ENCODE peak calls at places on chromosome 16, in ten cellular contexts. V is upper lobe of right lung; H is right lobe of liver; L is CD4-positive, alpha-beta T cell; O is cardiac muscle cell; K is stomach; N is dorsolateral prefrontal cortex; X is fibroblast of lung; D is AG04450; J is caudate nucleus. U is an unnamed sample.

GRCh38 chr16:49543315-49543946 is 169.8 kb downstream of the C16orf78 start:
- DNase-seq in V (no peak), H (no peak), L (no peak), O (no peak), K (no peak), N (no peak), X (no peak), D (no peak), J (no peak), U (no peak)

GRCh38 chr16:83952940-83953795 is at the start of gene OSGIN1:
- DNase-seq in V (peak; percentile 96), H (peak; percentile 96), L (peak; percentile 42), O (peak; percentile 96), K (peak; percentile 96), N (peak; percentile 83), X (peak; percentile 96), D (peak; percentile 83), J (peak; percentile 64), U (peak; percentile 95)

GRCh38 chr16:78395035-78395434 is 295.6 kb downstream of the WWOX start:
- DNase-seq in V (no peak), H (no peak), L (no peak), O (no peak), K (no peak), N (no peak), X (no peak), D (no peak), J (no peak), U (no peak)

GRCh38 chr16:86573215-86573614 is 5.1 kb upstream of the FOXL1 start:
- DNase-seq in V (no peak), H (no peak), L (no peak), O (no peak), K (no peak), N (no peak), X (no peak), D (no peak), J (no peak), U (no peak)

GRCh38 chr16:58020628-58021521 is 4.7 kb upstream of the MMP15 start:
- DNase-seq in V (peak; percentile 70), H (peak; percentile 61), L (peak; percentile 63), O (peak; percentile 59), K (peak; percentile 74), N (peak; percentile 78), X (peak; percentile 62), D (no peak), J (peak; percentile 48), U (peak; percentile 63)

GRCh38 chr16:31301708-31302400 is 42.1 kb downstream of the ITGAM start:
- DNase-seq in V (no peak), H (no peak), L (no peak), O (peak; percentile 73), K (no peak), N (no peak), X (peak; percentile 6), D (no peak), J (no peak), U (peak; percentile 7)

GRCh38 chr16:71629617-71630016 is 3.6 kb downstream of the MARVELD3 start:
- DNase-seq in V (no peak), H (no peak), L (no peak), O (no peak), K (no peak), N (no peak), X (no peak), D (no peak), J (no peak), U (peak; percentile 54)

GRCh38 chr16:68707341-68708152 is 29.5 kb upstream of the CDH1 start:
- DNase-seq in V (peak; percentile 85), H (no peak), L (no peak), O (peak; percentile 52), K (peak; percentile 86), N (no peak), X (peak; percentile 12), D (no peak), J (no peak), U (peak; percentile 86)

GRCh38 chr16:55283776-55284717 is 40.0 kb upstream of the IRX6 start:
- DNase-seq in V (no peak), H (no peak), L (no peak), O (no peak), K (no peak), N (no peak), X (no peak), D (no peak), J (no peak), U (no peak)

GRCh38 chr16:55274391-55274790 is 49.6 kb upstream of the IRX6 start:
- DNase-seq in V (no peak), H (no peak), L (no peak), O (no peak), K (no peak), N (no peak), X (no peak), D (no peak), J (no peak), U (no peak)

GRCh38 chr16:2154533-2155090 is 970 bp upstream of the TRAF7 start:
- DNase-seq in V (no peak), H (peak; percentile 51), L (peak; percentile 24), O (no peak), K (no peak), N (no peak), X (peak; percentile 31), D (no peak), J (no peak), U (no peak)

GRCh38 chr16:73125860-73126259 is 77.9 kb upstream of the ZFHX3 start:
- DNase-seq in V (no peak), H (no peak), L (no peak), O (peak; percentile 90), K (no peak), N (no peak), X (peak; percentile 86), D (peak; percentile 11), J (no peak), U (no peak)

GRCh38 chr16:77807071-77807470 is 18.7 kb downstream of the VAT1L start:
- DNase-seq in V (no peak), H (no peak), L (no peak), O (no peak), K (no peak), N (no peak), X (no peak), D (no peak), J (no peak), U (no peak)

GRCh38 chr16:83200005-83200779 is 573.4 kb downstream of the CDH13 start:
- DNase-seq in V (no peak), H (no peak), L (no peak), O (peak; percentile 8), K (no peak), N (peak; percentile 55), X (no peak), D (no peak), J (peak; percentile 18), U (no peak)

GRCh38 chr16:30369091-30369937 is 980 bp downstream of the TBC1D10B start:
- DNase-seq in V (no peak), H (no peak), L (peak; percentile 15), O (no peak), K (no peak), N (no peak), X (no peak), D (no peak), J (no peak), U (peak; percentile 45)

GRCh38 chr16:3945751-3946603 is 65.5 kb upstream of the CREBBP start:
- DNase-seq in V (peak; percentile 77), H (no peak), L (no peak), O (peak; percentile 99), K (peak; percentile 60), N (peak; percentile 7), X (peak; percentile 97), D (peak; percentile 98), J (no peak), U (peak; percentile 35)

DNA sequence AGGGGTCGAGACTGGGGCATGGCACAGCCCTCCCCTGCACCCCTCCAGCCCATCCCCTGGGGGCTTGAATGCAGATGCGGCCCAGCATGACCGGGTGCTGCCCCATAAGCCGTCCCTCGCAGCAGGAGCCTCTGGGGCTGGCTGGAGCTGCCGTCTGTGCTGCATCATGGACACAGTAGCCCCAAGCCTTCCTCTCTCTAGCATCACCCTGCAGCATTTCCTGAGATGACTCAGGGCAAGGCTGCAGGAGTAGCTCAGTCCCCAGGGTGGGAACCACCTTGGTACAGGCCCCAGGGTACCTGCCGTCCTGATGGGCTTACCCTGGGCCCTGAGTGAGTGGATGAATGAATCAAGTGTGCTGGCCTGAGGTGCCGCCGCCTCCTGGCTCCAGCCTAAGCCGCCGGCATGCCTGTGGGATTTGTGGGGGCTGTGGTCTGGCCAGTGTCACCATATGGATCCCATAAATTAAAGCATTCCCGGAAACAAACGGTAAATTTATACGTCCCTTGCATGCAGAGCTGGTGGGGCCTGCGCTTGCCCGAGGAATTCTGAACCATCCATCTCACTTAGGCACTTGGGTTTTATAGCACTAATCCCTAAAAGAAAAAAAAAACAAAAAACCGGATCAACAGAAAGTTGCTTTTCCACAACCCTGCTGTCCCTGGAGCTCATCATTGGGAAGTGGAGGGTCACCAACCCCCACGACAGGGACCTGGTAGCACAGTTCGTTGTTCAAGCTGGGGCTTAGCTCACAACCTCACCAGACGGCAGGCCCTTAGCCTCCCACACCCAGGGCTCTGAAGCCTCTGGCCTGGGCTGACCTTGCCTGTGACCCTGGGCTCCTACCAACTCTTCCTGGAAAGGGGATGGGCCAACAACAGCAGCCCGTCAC is 242.6 kb upstream of the CIBAR2 start:
- DNase-seq in V (peak; percentile 61), H (peak; percentile 87), L (no peak), O (peak; percentile 26), K (no peak), N (no peak), X (peak; percentile 87), D (peak; percentile 84), J (no peak), U (no peak)
- H3K27ac ChIP-seq in V (peak overlapping the region; percentile 73), H (peak overlapping the region; percentile 6), L (no peak overlapping the region), O (peak overlapping the region; percentile 35), K (peak overlapping the region; percentile 64), N (no peak overlapping the region), X (no peak overlapping the region), D (peak overlapping the region; percentile 77), J (no peak overlapping the region), U (no peak overlapping the region)

GRCh38 chr16:10981697-10982216 is 37.4 kb downstream of the CLEC16A start:
- DNase-seq in V (no peak), H (no peak), L (peak; percentile 29), O (no peak), K (no peak), N (no peak), X (peak; percentile 42), D (no peak), J (no peak), U (no peak)
- H3K27ac ChIP-seq in V (no peak overlapping the region), H (no peak overlapping the region), L (no peak overlapping the region), O (no peak overlapping the region), K (no peak overlapping the region), N (no peak overlapping the region), X (no peak overlapping the region), D (no peak overlapping the region), J (no peak overlapping the region), U (no peak overlapping the region)

DNA sequence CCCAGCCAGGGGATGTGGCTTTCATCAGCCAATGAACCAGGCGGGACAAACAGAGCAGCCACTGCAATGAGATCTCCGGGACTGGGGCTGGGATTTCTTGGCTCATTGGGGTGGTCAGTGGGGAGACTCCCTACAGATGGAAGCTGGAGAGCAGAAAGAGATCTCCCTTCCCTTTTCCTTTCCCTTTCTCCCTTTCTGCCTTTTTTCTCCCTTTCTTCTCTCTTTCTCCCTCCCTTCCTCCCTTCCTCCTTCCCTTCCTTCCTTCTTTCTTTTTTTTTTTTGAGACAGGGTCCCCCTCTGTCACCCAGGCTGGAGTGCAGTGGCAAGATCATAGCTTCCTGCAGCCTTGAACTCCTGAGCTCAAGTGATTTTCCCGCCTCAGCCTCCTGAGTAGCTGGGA is 14.0 kb downstream of the LAT start:
- DNase-seq in V (no peak), H (no peak), L (no peak), O (no peak), K (no peak), N (no peak), X (no peak), D (no peak), J (no peak), U (no peak)
- H3K27ac ChIP-seq in V (no peak overlapping the region), H (no peak overlapping the region), L (no peak overlapping the region), O (no peak overlapping the region), K (no peak overlapping the region), N (no peak overlapping the region), X (no peak overlapping the region), D (no peak overlapping the region), J (no peak overlapping the region), U (no peak overlapping the region)

GRCh38 chr16:12027558-12027957 is 51.0 kb downstream of the SNX29 start:
- DNase-seq in V (no peak), H (no peak), L (no peak), O (no peak), K (no peak), N (no peak), X (no peak), D (no peak), J (no peak), U (no peak)
- H3K27ac ChIP-seq in V (no peak overlapping the region), H (no peak overlapping the region), L (no peak overlapping the region), O (no peak overlapping the region), K (no peak overlapping the region), N (no peak overlapping the region), X (no peak overlapping the region), D (no peak overlapping the region), J (no peak overlapping the region), U (no peak overlapping the region)